ENCODE peak calls at places on chromosomes 12 and 14, in nine cellular contexts. One of them, this sample, is unnamed. For H3K9me3 and H3K4me1, the result is how much of the 10 kb centered on the place peaks cover.

GRCh38 chr12:38823743-38824142 is 81.6 kb downstream of the CPNE8 start:
- DNase-seq in CD4-positive, CD25-positive, alpha-beta regulatory T cell: no peak
- DNase-seq in A549: no peak
- DNase-seq in Peyer's patch: no peak
- DNase-seq in keratinocyte: no peak
- DNase-seq in SK-N-SH: no peak
- DNase-seq in CD4-positive, alpha-beta memory T cell: no peak
- DNase-seq in OCI-LY7: no peak
- DNase-seq in HAP-1: no peak
- DNase-seq in this sample: no peak

GRCh38 chr12:113391650-113392340 is 11.9 kb downstream of the SDS start:
- DNase-seq in CD4-positive, CD25-positive, alpha-beta regulatory T cell: no peak
- DNase-seq in A549: no peak
- DNase-seq in Peyer's patch: no peak
- DNase-seq in keratinocyte: no peak
- DNase-seq in SK-N-SH: no peak
- DNase-seq in CD4-positive, alpha-beta memory T cell: no peak
- DNase-seq in OCI-LY7: no peak
- DNase-seq in HAP-1: no peak
- DNase-seq in this sample: no peak

GRCh38 chr12:122523846-122524718 is 2.7 kb downstream of the RSRC2 start:
- DNase-seq in CD4-positive, CD25-positive, alpha-beta regulatory T cell: no peak
- DNase-seq in A549: no peak
- DNase-seq in Peyer's patch: no peak
- DNase-seq in keratinocyte: no peak
- DNase-seq in SK-N-SH: no peak
- DNase-seq in CD4-positive, alpha-beta memory T cell: no peak
- DNase-seq in OCI-LY7: no peak
- DNase-seq in HAP-1: no peak
- DNase-seq in this sample: no peak

GRCh38 chr12:3658327-3659163 is 94.4 kb downstream of the CRACR2A start:
- DNase-seq in CD4-positive, CD25-positive, alpha-beta regulatory T cell: no peak
- DNase-seq in A549: no peak
- DNase-seq in Peyer's patch: no peak
- DNase-seq in keratinocyte: no peak
- DNase-seq in SK-N-SH: no peak
- DNase-seq in CD4-positive, alpha-beta memory T cell: peak
- DNase-seq in OCI-LY7: peak
- DNase-seq in HAP-1: peak
- DNase-seq in this sample: peak

GRCh38 chr14:101962503-101962874 is 1.9 kb upstream of the DYNC1H1 start:
- DNase-seq in CD4-positive, CD25-positive, alpha-beta regulatory T cell: no peak
- DNase-seq in A549: peak
- DNase-seq in Peyer's patch: no peak
- DNase-seq in keratinocyte: peak
- DNase-seq in SK-N-SH: peak
- DNase-seq in CD4-positive, alpha-beta memory T cell: no peak
- DNase-seq in OCI-LY7: no peak
- DNase-seq in HAP-1: no peak
- DNase-seq in this sample: peak

GRCh38 chr12:104055686-104056388 is 5.8 kb upstream of the GLT8D2 start:
- DNase-seq in CD4-positive, CD25-positive, alpha-beta regulatory T cell: no peak
- DNase-seq in A549: no peak
- DNase-seq in Peyer's patch: no peak
- DNase-seq in keratinocyte: no peak
- DNase-seq in SK-N-SH: peak
- DNase-seq in CD4-positive, alpha-beta memory T cell: no peak
- DNase-seq in OCI-LY7: no peak
- DNase-seq in HAP-1: no peak
- DNase-seq in this sample: peak

GRCh38 chr12:52232233-52232915 is 669 bp upstream of the KRT7 start:
- DNase-seq in CD4-positive, CD25-positive, alpha-beta regulatory T cell: no peak
- DNase-seq in A549: no peak
- DNase-seq in Peyer's patch: no peak
- DNase-seq in keratinocyte: no peak
- DNase-seq in SK-N-SH: peak
- DNase-seq in CD4-positive, alpha-beta memory T cell: no peak
- DNase-seq in OCI-LY7: no peak
- DNase-seq in HAP-1: no peak
- DNase-seq in this sample: no peak

GRCh38 chr12:63070709-63071108 is 80.3 kb downstream of the AVPR1A start:
- DNase-seq in CD4-positive, CD25-positive, alpha-beta regulatory T cell: no peak
- DNase-seq in A549: no peak
- DNase-seq in Peyer's patch: no peak
- DNase-seq in keratinocyte: no peak
- DNase-seq in SK-N-SH: no peak
- DNase-seq in CD4-positive, alpha-beta memory T cell: no peak
- DNase-seq in OCI-LY7: no peak
- DNase-seq in HAP-1: no peak
- DNase-seq in this sample: no peak

GRCh38 chr12:53100466-53101151 is 2.7 kb upstream of the SOAT2 start:
- DNase-seq in CD4-positive, CD25-positive, alpha-beta regulatory T cell: no peak
- DNase-seq in A549: no peak
- DNase-seq in Peyer's patch: no peak
- DNase-seq in keratinocyte: no peak
- DNase-seq in SK-N-SH: no peak
- DNase-seq in CD4-positive, alpha-beta memory T cell: no peak
- DNase-seq in OCI-LY7: no peak
- DNase-seq in HAP-1: no peak
- DNase-seq in this sample: no peak

GRCh38 chr12:106248849-106249371 is 1.1 kb upstream of the CKAP4 start:
- DNase-seq in CD4-positive, CD25-positive, alpha-beta regulatory T cell: peak
- DNase-seq in A549: no peak
- DNase-seq in Peyer's patch: peak
- DNase-seq in keratinocyte: no peak
- DNase-seq in SK-N-SH: no peak
- DNase-seq in CD4-positive, alpha-beta memory T cell: peak
- DNase-seq in OCI-LY7: peak
- DNase-seq in HAP-1: no peak
- DNase-seq in this sample: no peak

GRCh38 chr12:68978678-68979077 is 45.7 kb upstream of the CPM start:
- DNase-seq in CD4-positive, CD25-positive, alpha-beta regulatory T cell: no peak
- DNase-seq in A549: no peak
- DNase-seq in Peyer's patch: no peak
- DNase-seq in keratinocyte: no peak
- DNase-seq in SK-N-SH: no peak
- DNase-seq in CD4-positive, alpha-beta memory T cell: no peak
- DNase-seq in OCI-LY7: no peak
- DNase-seq in HAP-1: no peak
- DNase-seq in this sample: peak

GRCh38 chr14:84988391-84988790 is 541.6 kb upstream of the FLRT2 start:
- DNase-seq in CD4-positive, CD25-positive, alpha-beta regulatory T cell: no peak
- DNase-seq in A549: no peak
- DNase-seq in Peyer's patch: no peak
- DNase-seq in keratinocyte: no peak
- DNase-seq in SK-N-SH: no peak
- DNase-seq in CD4-positive, alpha-beta memory T cell: no peak
- DNase-seq in OCI-LY7: no peak
- DNase-seq in HAP-1: no peak
- DNase-seq in this sample: no peak

GRCh38 chr14:36946872-36947271 is 225.5 kb downstream of the SLC25A21 start:
- DNase-seq in CD4-positive, CD25-positive, alpha-beta regulatory T cell: no peak
- DNase-seq in A549: no peak
- DNase-seq in Peyer's patch: no peak
- DNase-seq in keratinocyte: no peak
- DNase-seq in SK-N-SH: no peak
- DNase-seq in CD4-positive, alpha-beta memory T cell: no peak
- DNase-seq in OCI-LY7: no peak
- DNase-seq in HAP-1: no peak
- DNase-seq in this sample: no peak

GRCh38 chr12:104054681-104055346 is 4.8 kb upstream of the GLT8D2 start:
- DNase-seq in CD4-positive, CD25-positive, alpha-beta regulatory T cell: no peak
- DNase-seq in A549: no peak
- DNase-seq in Peyer's patch: no peak
- DNase-seq in keratinocyte: no peak
- DNase-seq in SK-N-SH: no peak
- DNase-seq in CD4-positive, alpha-beta memory T cell: no peak
- DNase-seq in OCI-LY7: no peak
- DNase-seq in HAP-1: no peak
- DNase-seq in this sample: no peak

GRCh38 chr12:52903855-52904508 is 894 bp downstream of the KRT8 start:
- DNase-seq in CD4-positive, CD25-positive, alpha-beta regulatory T cell: peak
- DNase-seq in A549: peak
- DNase-seq in Peyer's patch: no peak
- DNase-seq in keratinocyte: no peak
- DNase-seq in SK-N-SH: peak
- DNase-seq in CD4-positive, alpha-beta memory T cell: no peak
- DNase-seq in OCI-LY7: no peak
- DNase-seq in HAP-1: peak
- DNase-seq in this sample: peak

GRCh38 chr12:51334774-51335173 is 10.8 kb upstream of the BIN2 start:
- DNase-seq in CD4-positive, CD25-positive, alpha-beta regulatory T cell: no peak
- DNase-seq in A549: no peak
- DNase-seq in Peyer's patch: no peak
- DNase-seq in keratinocyte: no peak
- DNase-seq in SK-N-SH: no peak
- DNase-seq in CD4-positive, alpha-beta memory T cell: no peak
- DNase-seq in OCI-LY7: no peak
- DNase-seq in HAP-1: no peak
- DNase-seq in this sample: no peak

GRCh38 chr12:52130695-52131094 is 51.2 kb downstream of the SMIM41 start:
- DNase-seq in CD4-positive, CD25-positive, alpha-beta regulatory T cell: no peak
- DNase-seq in A549: no peak
- DNase-seq in Peyer's patch: no peak
- DNase-seq in keratinocyte: no peak
- DNase-seq in SK-N-SH: peak
- DNase-seq in CD4-positive, alpha-beta memory T cell: no peak
- DNase-seq in OCI-LY7: no peak
- DNase-seq in HAP-1: no peak
- DNase-seq in this sample: no peak

GRCh38 chr14:89325959-89326358 is 91.1 kb downstream of the FOXN3 start:
- DNase-seq in CD4-positive, CD25-positive, alpha-beta regulatory T cell: no peak
- DNase-seq in A549: no peak
- DNase-seq in Peyer's patch: no peak
- DNase-seq in keratinocyte: no peak
- DNase-seq in SK-N-SH: no peak
- DNase-seq in CD4-positive, alpha-beta memory T cell: no peak
- DNase-seq in OCI-LY7: no peak
- DNase-seq in HAP-1: no peak
- DNase-seq in this sample: no peak

GRCh38 chr14:43475762-43476161 is 1031.3 kb downstream of the FSCB start:
- DNase-seq in CD4-positive, CD25-positive, alpha-beta regulatory T cell: no peak
- DNase-seq in A549: peak
- DNase-seq in Peyer's patch: no peak
- DNase-seq in keratinocyte: no peak
- DNase-seq in SK-N-SH: no peak
- DNase-seq in CD4-positive, alpha-beta memory T cell: no peak
- DNase-seq in OCI-LY7: no peak
- DNase-seq in HAP-1: no peak
- DNase-seq in this sample: no peak

GRCh38 chr14:105837349-105838063 is 311.1 kb downstream of the TMEM121 start:
- DNase-seq in CD4-positive, CD25-positive, alpha-beta regulatory T cell: no peak
- DNase-seq in A549: no peak
- DNase-seq in Peyer's patch: no peak
- DNase-seq in keratinocyte: no peak
- DNase-seq in SK-N-SH: no peak
- DNase-seq in CD4-positive, alpha-beta memory T cell: no peak
- DNase-seq in OCI-LY7: peak
- DNase-seq in HAP-1: no peak
- DNase-seq in this sample: no peak
- H3K9me3 ChIP-seq in CD4-positive, CD25-positive, alpha-beta regulatory T cell: under half
- H3K9me3 ChIP-seq in A549: under half
- H3K9me3 ChIP-seq in Peyer's patch: under half
- H3K9me3 ChIP-seq in keratinocyte: under half
- H3K9me3 ChIP-seq in SK-N-SH: under half
- H3K9me3 ChIP-seq in CD4-positive, alpha-beta memory T cell: under half
- H3K9me3 ChIP-seq in OCI-LY7: under half
- H3K9me3 ChIP-seq in HAP-1: under half
- H3K9me3 ChIP-seq in this sample: under half

GRCh38 chr12:108840605-108841328 is 16.6 kb downstream of the SSH1 start:
- DNase-seq in CD4-positive, CD25-positive, alpha-beta regulatory T cell: no peak
- DNase-seq in A549: no peak
- DNase-seq in Peyer's patch: no peak
- DNase-seq in keratinocyte: no peak
- DNase-seq in SK-N-SH: no peak
- DNase-seq in CD4-positive, alpha-beta memory T cell: no peak
- DNase-seq in OCI-LY7: no peak
- DNase-seq in HAP-1: no peak
- DNase-seq in this sample: peak
- H3K4me1 ChIP-seq in CD4-positive, CD25-positive, alpha-beta regulatory T cell: under half
- H3K4me1 ChIP-seq in A549: under half
- H3K4me1 ChIP-seq in Peyer's patch: under half
- H3K4me1 ChIP-seq in keratinocyte: under half
- H3K4me1 ChIP-seq in SK-N-SH: under half
- H3K4me1 ChIP-seq in CD4-positive, alpha-beta memory T cell: under half
- H3K4me1 ChIP-seq in OCI-LY7: under half
- H3K4me1 ChIP-seq in HAP-1: under half
- H3K4me1 ChIP-seq in this sample: under half

GRCh38 chr14:68552597-68552996 is 240.3 kb downstream of the ZFP36L1 start:
- DNase-seq in CD4-positive, CD25-positive, alpha-beta regulatory T cell: no peak
- DNase-seq in A549: no peak
- DNase-seq in Peyer's patch: peak
- DNase-seq in keratinocyte: no peak
- DNase-seq in SK-N-SH: no peak
- DNase-seq in CD4-positive, alpha-beta memory T cell: no peak
- DNase-seq in OCI-LY7: peak
- DNase-seq in HAP-1: no peak
- DNase-seq in this sample: peak
- H3K9me3 ChIP-seq in CD4-positive, CD25-positive, alpha-beta regulatory T cell: under half
- H3K9me3 ChIP-seq in A549: under half
- H3K9me3 ChIP-seq in Peyer's patch: under half
- H3K9me3 ChIP-seq in keratinocyte: under half
- H3K9me3 ChIP-seq in SK-N-SH: under half
- H3K9me3 ChIP-seq in CD4-positive, alpha-beta memory T cell: under half
- H3K9me3 ChIP-seq in OCI-LY7: under half
- H3K9me3 ChIP-seq in HAP-1: under half
- H3K9me3 ChIP-seq in this sample: under half

GRCh38 chr12:110578522-110579238 is 4.4 kb downstream of the PPTC7 start:
- DNase-seq in CD4-positive, CD25-positive, alpha-beta regulatory T cell: no peak
- DNase-seq in A549: no peak
- DNase-seq in Peyer's patch: no peak
- DNase-seq in keratinocyte: peak
- DNase-seq in SK-N-SH: no peak
- DNase-seq in CD4-positive, alpha-beta memory T cell: no peak
- DNase-seq in OCI-LY7: no peak
- DNase-seq in HAP-1: no peak
- DNase-seq in this sample: no peak

GRCh38 chr12:110579889-110580253 is 3.2 kb downstream of the PPTC7 start:
- DNase-seq in CD4-positive, CD25-positive, alpha-beta regulatory T cell: no peak
- DNase-seq in A549: no peak
- DNase-seq in Peyer's patch: no peak
- DNase-seq in keratinocyte: no peak
- DNase-seq in SK-N-SH: no peak
- DNase-seq in CD4-positive, alpha-beta memory T cell: no peak
- DNase-seq in OCI-LY7: no peak
- DNase-seq in HAP-1: no peak
- DNase-seq in this sample: no peak

GRCh38 chr12:110579239-110579888 is 3.8 kb downstream of the PPTC7 start:
- DNase-seq in CD4-positive, CD25-positive, alpha-beta regulatory T cell: no peak
- DNase-seq in A549: no peak
- DNase-seq in Peyer's patch: no peak
- DNase-seq in keratinocyte: no peak
- DNase-seq in SK-N-SH: no peak
- DNase-seq in CD4-positive, alpha-beta memory T cell: peak
- DNase-seq in OCI-LY7: no peak
- DNase-seq in HAP-1: no peak
- DNase-seq in this sample: no peak

GRCh38 chr12:110576504-110576903 is 6.6 kb downstream of the PPTC7 start:
- DNase-seq in CD4-positive, CD25-positive, alpha-beta regulatory T cell: no peak
- DNase-seq in A549: no peak
- DNase-seq in Peyer's patch: no peak
- DNase-seq in keratinocyte: no peak
- DNase-seq in SK-N-SH: no peak
- DNase-seq in CD4-positive, alpha-beta memory T cell: no peak
- DNase-seq in OCI-LY7: no peak
- DNase-seq in HAP-1: no peak
- DNase-seq in this sample: no peak

GRCh38 chr12:110577717-110578521 is 5.2 kb downstream of the PPTC7 start:
- DNase-seq in CD4-positive, CD25-positive, alpha-beta regulatory T cell: no peak
- DNase-seq in A549: peak
- DNase-seq in Peyer's patch: no peak
- DNase-seq in keratinocyte: peak
- DNase-seq in SK-N-SH: no peak
- DNase-seq in CD4-positive, alpha-beta memory T cell: peak
- DNase-seq in OCI-LY7: no peak
- DNase-seq in HAP-1: no peak
- DNase-seq in this sample: no peak
- H3K4me1 ChIP-seq in CD4-positive, CD25-positive, alpha-beta regulatory T cell: half or more
- H3K4me1 ChIP-seq in A549: half or more
- H3K4me1 ChIP-seq in Peyer's patch: under half
- H3K4me1 ChIP-seq in keratinocyte: half or more
- H3K4me1 ChIP-seq in SK-N-SH: under half
- H3K4me1 ChIP-seq in CD4-positive, alpha-beta memory T cell: half or more
- H3K4me1 ChIP-seq in OCI-LY7: under half
- H3K4me1 ChIP-seq in HAP-1: under half
- H3K4me1 ChIP-seq in this sample: under half

This sample was measured in SJCRH30.